ENCODE peak calls at places on chromosome 17, in six cellular contexts. N is epithelial cell of proximal tubule; M is activated gamma-delta T cell treated with Interleukin-2 at 50 U/mL for 16 hours; K is CD4-positive, alpha-beta T cell; G is progenitor cell of endocrine pancreas; A is activated T-cell treated with anti-CD3 and anti-CD28 coated beads for 1 hour. O is an unnamed sample.

GRCh38 chr17:73718362-73718761 is 74.1 kb upstream of the SDK2 start:
- DNase-seq in M (no peak), A (no peak), G (no peak), N (no peak), K (no peak), O (no peak)

GRCh38 chr17:40490289-40490853 is 11.1 kb downstream of the TNS4 start:
- DNase-seq in M (no peak), G (no peak), A (peak; percentile 10), N (peak; percentile 27), K (no peak), O (no peak)

GRCh38 chr17:44587339-44587738 is 30.1 kb downstream of the FZD2 start:
- DNase-seq in G (no peak), K (no peak), M (no peak), N (peak; percentile 52), A (no peak), O (no peak)

GRCh38 chr17:63434951-63435571 is 11.0 kb downstream of the CYB561 start:
- DNase-seq in G (no peak), K (no peak), A (no peak), N (no peak), M (peak; percentile 64), O (no peak)

GRCh38 chr17:59456923-59457615 is 108.3 kb upstream of the DHX40 start:
- DNase-seq in A (no peak), N (no peak), K (no peak), G (no peak), M (no peak), O (no peak)

GRCh38 chr17:27384721-27385120 is 71.5 kb upstream of the KSR1 start:
- DNase-seq in M (no peak), K (no peak), A (no peak), G (no peak), N (no peak), O (no peak)

GRCh38 chr17:6101706-6102105 is 31.5 kb downstream of the WSCD1 start:
- DNase-seq in M (no peak), A (no peak), N (no peak), K (no peak), G (no peak), O (no peak)

GRCh38 chr17:40472733-40473452 is 28.5 kb downstream of the TNS4 start:
- DNase-seq in N (no peak), A (no peak), M (no peak), G (no peak), K (no peak), O (no peak)

GRCh38 chr17:38918129-38918913 is 7.1 kb upstream of the LASP1NB start:
- DNase-seq in K (no peak), M (no peak), N (no peak), G (no peak), A (no peak), O (no peak)

GRCh38 chr17:32536736-32537646 is 50.2 kb downstream of the CDK5R1 start:
- DNase-seq in G (no peak), M (no peak), N (no peak), K (no peak), A (no peak), O (no peak)

GRCh38 chr17:56499799-56500388 is 93.6 kb upstream of the NOG start:
- DNase-seq in G (no peak), M (no peak), K (no peak), N (no peak), A (peak; percentile 1), O (no peak)

O was measured in T-helper 1 cell.